ENCODE peak calls at places on chromosomes 2 and 18, in five cellular contexts. J, R, U, E and D are unnamed samples.

GRCh38 chr2:20483496-20483895 is 36.6 kb downstream of the RHOB start:
- DNase-seq in J (no peak), R (no peak), U (no peak), E (no peak), D (no peak)

GRCh38 chr2:170928036-170928823 is 823 bp upstream of the GORASP2 start:
- DNase-seq in J (no peak), R (no peak), U (peak; percentile 63), E (peak; percentile 78), D (no peak)

GRCh38 chr2:159996792-159997546 is 65.4 kb downstream of the PLA2R1 start:
- DNase-seq in J (no peak), R (no peak), U (no peak), E (no peak), D (no peak)

GRCh38 chr2:176446718-176447414 is 177.6 kb downstream of the MTX2 start:
- DNase-seq in J (no peak), R (no peak), U (no peak), E (no peak), D (no peak)

GRCh38 chr2:100013892-100014677 is 128.3 kb downstream of the AFF3 start:
- DNase-seq in J (no peak), R (no peak), U (no peak), E (peak; percentile 94), D (peak; percentile 64)

GRCh38 chr2:74498500-74499268 is 719 bp downstream of the LBX2 start:
- DNase-seq in J (no peak), R (no peak), U (no peak), E (peak; percentile 93), D (no peak)

GRCh38 chr18:47944972-47945843 is 14.7 kb upstream of the SMAD2 start:
- DNase-seq in J (no peak), R (no peak), U (no peak), E (no peak), D (peak; percentile 17)

GRCh38 chr2:233820766-233821105 is 33.6 kb downstream of the HJURP start:
- DNase-seq in J (no peak), R (no peak), U (no peak), E (peak; percentile 72), D (no peak)

GRCh38 chr18:74951165-74951760 is 257.7 kb downstream of the PTGR3 start:
- DNase-seq in J (no peak), R (peak; percentile 29), U (no peak), E (peak; percentile 89), D (peak; percentile 20)

GRCh38 chr2:241154915-241155314 is 4.6 kb downstream of the PPP1R7 start:
- DNase-seq in J (no peak), R (no peak), U (no peak), E (peak; percentile 93), D (no peak)

GRCh38 chr2:191740016-191740419 is 62.1 kb downstream of the NABP1 start:
- DNase-seq in J (no peak), R (no peak), U (no peak), E (no peak), D (no peak)

GRCh38 chr18:8264861-8265411 is 344.3 kb upstream of the RAB12 start:
- DNase-seq in J (no peak), R (no peak), U (no peak), E (no peak), D (no peak)

GRCh38 chr2:129070663-129071062 is 752.0 kb upstream of the HS6ST1 start:
- DNase-seq in J (no peak), R (no peak), U (no peak), E (peak; percentile 19), D (no peak)

GRCh38 chr2:239380831-239381708 is 19.8 kb downstream of the HDAC4 start:
- DNase-seq in J (no peak), R (no peak), U (no peak), E (peak; percentile 56), D (no peak)

GRCh38 chr2:161208527-161209139 is 48.4 kb downstream of the TANK start:
- DNase-seq in J (no peak), R (no peak), U (no peak), E (no peak), D (no peak)

GRCh38 chr2:51085679-51086078 is 53.7 kb upstream of the NRXN1 start:
- DNase-seq in J (no peak), R (peak; percentile 10), U (no peak), E (peak; percentile 23), D (no peak)

GRCh38 chr2:176491172-176491904 is 222.1 kb downstream of the MTX2 start:
- DNase-seq in J (peak; percentile 40), R (no peak), U (no peak), E (peak; percentile 93), D (peak; percentile 30)

GRCh38 chr2:85213893-85214512 is 80.8 kb downstream of the TCF7L1 start:
- DNase-seq in J (no peak), R (no peak), U (no peak), E (no peak), D (no peak)

GRCh38 chr2:223416826-223417610 is 185.1 kb downstream of the SCG2 start:
- DNase-seq in J (no peak), R (no peak), U (no peak), E (no peak), D (no peak)

GRCh38 chr2:30225131-30225762 is 6.1 kb upstream of the LBH start:
- DNase-seq in J (no peak), R (no peak), U (no peak), E (peak; percentile 60), D (no peak)

GRCh38 chr2:238338710-238339394 is 18.5 kb downstream of the TRAF3IP1 start:
- DNase-seq in J (no peak), R (no peak), U (no peak), E (no peak), D (no peak)

GRCh38 chr2:127877626-127878025 is 8.1 kb downstream of the AMMECR1L start:
- DNase-seq in J (no peak), R (no peak), U (no peak), E (no peak), D (no peak)

GRCh38 chr2:120602251-120602650 is 133.4 kb upstream of the GLI2 start:
- DNase-seq in J (no peak), R (no peak), U (no peak), E (peak; percentile 62), D (no peak)

GRCh38 chr2:7692657-7693161 is 775.5 kb downstream of the RNF144A start:
- DNase-seq in J (no peak), R (no peak), U (no peak), E (peak; percentile 29), D (peak; percentile 43)

GRCh38 chr2:15177103-15177502 is 384.0 kb downstream of the NBAS start:
- DNase-seq in J (peak; percentile 19), R (no peak), U (no peak), E (peak; percentile 42), D (peak; percentile 24)